ENCODE peak calls at places on chromosomes 1 and 21, in eight cellular contexts. A, M, L, E, X, G, W and H are unnamed samples.

GRCh38 chr1:156153362-156153761 is at the start of gene SEMA4A:
- DNase-seq in G (no peak), X (no peak), E (no peak), M (no peak), A (no peak), L (no peak), W (no peak), H (peak; percentile 76)

GRCh38 chr1:155064109-155064812 is 721 bp downstream of the EFNA4 start:
- DNase-seq in X (no peak), W (no peak), E (peak; percentile 42), M (no peak), G (peak; percentile 43), L (no peak), A (no peak), H (no peak)

GRCh38 chr1:23913212-23913880 is at the start of gene CNR2:
- DNase-seq in W (no peak), E (no peak), L (no peak), A (no peak), X (no peak), G (no peak), M (no peak), H (no peak)

GRCh38 chr21:29524055-29524454 is 225.3 kb downstream of the BACH1 start:
- DNase-seq in E (no peak), L (no peak), A (no peak), G (no peak), X (no peak), M (no peak), W (no peak), H (no peak)

GRCh38 chr1:247421074-247421473 is 5.1 kb downstream of the NLRP3 start:
- DNase-seq in A (no peak), X (no peak), M (no peak), G (peak; percentile 59), E (no peak), L (no peak), W (no peak), H (no peak)

GRCh38 chr1:193754732-193755427 is 568.5 kb upstream of the B3GALT2 start:
- DNase-seq in G (no peak), M (no peak), W (no peak), L (no peak), X (no peak), E (peak; percentile 23), A (no peak), H (no peak)

GRCh38 chr1:197920345-197921117 is 3.4 kb downstream of the LHX9 start:
- DNase-seq in M (no peak), A (no peak), W (no peak), X (no peak), G (no peak), E (no peak), L (no peak), H (no peak)

GRCh38 chr1:58941471-58942289 is 157.8 kb upstream of the JUN start:
- DNase-seq in G (no peak), M (no peak), E (no peak), A (no peak), L (no peak), X (no peak), W (no peak), H (no peak)

GRCh38 chr1:236888126-236888525 is 93.0 kb downstream of the MTR start:
- DNase-seq in A (peak; percentile 76), L (no peak), M (peak; percentile 71), W (no peak), X (no peak), E (no peak), G (no peak), H (no peak)

GRCh38 chr1:202551683-202552082 is 158.6 kb downstream of the SYT2 start:
- DNase-seq in A (peak; percentile 71), L (no peak), G (no peak), X (no peak), W (no peak), E (no peak), M (no peak), H (no peak)

GRCh38 chr21:32562426-32562825 is 22.9 kb downstream of the TCP10L start:
- DNase-seq in G (no peak), X (no peak), E (no peak), M (no peak), L (no peak), A (no peak), W (no peak), H (no peak)

GRCh38 chr1:84143796-84144565 is at the start of gene PRKACB:
- DNase-seq in X (no peak), G (no peak), E (no peak), M (no peak), A (no peak), L (no peak), W (no peak), H (no peak)

GRCh38 chr1:9200441-9200840 is 34.1 kb upstream of the H6PD start:
- DNase-seq in M (no peak), X (no peak), W (no peak), A (no peak), L (no peak), G (no peak), E (no peak), H (no peak)

GRCh38 chr1:90717665-90718410 is 736 bp upstream of the BARHL2 start:
- DNase-seq in G (no peak), W (no peak), L (no peak), A (peak; percentile 93), X (no peak), E (peak; percentile 75), M (peak; percentile 97), H (no peak)

GRCh38 chr1:60970081-60970509 is 112.3 kb upstream of the NFIA start:
- DNase-seq in G (no peak), L (no peak), A (peak; percentile 68), E (peak; percentile 18), W (no peak), M (peak; percentile 68), X (no peak), H (no peak)

GRCh38 chr21:27301216-27301615 is 334.3 kb upstream of the ADAMTS5 start:
- DNase-seq in L (no peak), G (no peak), X (no peak), E (no peak), M (no peak), W (no peak), A (no peak), H (no peak)

GRCh38 chr21:41947596-41948403 is 6.0 kb downstream of the C2CD2 start:
- DNase-seq in L (no peak), E (no peak), G (no peak), A (no peak), W (no peak), M (peak; percentile 32), X (no peak), H (no peak)

GRCh38 chr1:32774950-32775634 is 42.1 kb downstream of the YARS1 start:
- DNase-seq in X (no peak), W (no peak), M (no peak), G (no peak), E (peak; percentile 83), L (no peak), A (no peak), H (no peak)

GRCh38 chr1:3034728-3035610 is 13.7 kb downstream of the ACTRT2 start:
- DNase-seq in W (no peak), G (no peak), X (no peak), E (no peak), L (no peak), A (no peak), M (no peak), H (no peak)

GRCh38 chr1:153557877-153558276 is 7.8 kb downstream of the S100A2 start:
- DNase-seq in M (no peak), L (no peak), A (no peak), G (no peak), E (no peak), W (no peak), X (no peak), H (no peak)

GRCh38 chr21:40512590-40512989 is 334.4 kb downstream of the DSCAM start:
- DNase-seq in X (no peak), W (no peak), G (peak; percentile 26), E (no peak), A (no peak), L (no peak), M (no peak), H (no peak)

GRCh38 chr1:9253706-9254105 is 19.1 kb downstream of the H6PD start:
- DNase-seq in X (no peak), E (no peak), W (no peak), A (peak; percentile 78), L (no peak), G (no peak), M (no peak), H (no peak)

GRCh38 chr1:239993333-239993732 is 98.3 kb upstream of the FMN2 start:
- DNase-seq in M (no peak), E (no peak), A (no peak), G (no peak), L (no peak), W (no peak), X (no peak), H (no peak)

GRCh38 chr1:111285879-111286278 is 4.8 kb upstream of the CHIA start:
- DNase-seq in X (no peak), L (no peak), G (no peak), W (no peak), A (no peak), M (no peak), E (no peak), H (no peak)

GRCh38 chr1:58811303-58811702 is 27.5 kb upstream of the JUN start:
- DNase-seq in E (peak; percentile 21), L (no peak), A (no peak), G (no peak), M (no peak), W (no peak), X (no peak), H (no peak)

GRCh38 chr1:91597215-91597614 is 96.6 kb downstream of the CDC7 start:
- DNase-seq in A (no peak), L (no peak), X (no peak), W (no peak), E (no peak), G (no peak), M (no peak), H (no peak)

GRCh38 chr1:92016720-92017316 is 13.0 kb upstream of the EPHX4 start:
- DNase-seq in X (no peak), E (no peak), W (no peak), L (no peak), M (no peak), A (no peak), G (no peak), H (no peak)

GRCh38 chr21:26185021-26185420 is 14.5 kb upstream of the APP start:
- DNase-seq in E (no peak), M (no peak), A (no peak), G (no peak), X (no peak), W (no peak), L (no peak), H (no peak)

GRCh38 chr1:77683142-77683835 is 831 bp upstream of the ZZZ3 start:
- DNase-seq in M (peak; percentile 80), L (peak; percentile 88), X (peak; percentile 60), W (peak; percentile 59), A (peak; percentile 85), E (peak; percentile 88), G (peak; percentile 95), H (peak; percentile 92)

GRCh38 chr1:172180886-172181285 is 239.6 kb upstream of the C1orf105 start:
- DNase-seq in L (no peak), W (no peak), M (no peak), X (no peak), E (no peak), G (peak; percentile 59), A (peak; percentile 19), H (no peak)

GRCh38 chr1:108639899-108640560 is 20.9 kb downstream of the HENMT1 start:
- DNase-seq in W (no peak), E (no peak), A (no peak), L (peak; percentile 12), M (no peak), X (no peak), G (peak; percentile 56), H (no peak)